ENCODE peak calls at places on chromosomes 5 and 9, in nine cellular contexts. X, B, Y, J, Z, C, D, O and V are unnamed samples.

GRCh38 chr5:139658928-139659667 is 10.9 kb downstream of the CXXC5 start:
- DNase-seq in X (peak; percentile 57), B (no peak), Y (no peak), J (no peak), Z (peak; percentile 70), C (no peak), D (peak; percentile 58), O (no peak), V (no peak)

GRCh38 chr5:147160923-147161663 is 73.7 kb upstream of the STK32A start:
- DNase-seq in X (no peak), B (no peak), Y (no peak), J (no peak), Z (no peak), C (no peak), D (no peak), O (no peak), V (no peak)

GRCh38 chr5:170603101-170603500 is 99.3 kb downstream of the KCNIP1 start:
- DNase-seq in X (no peak), B (no peak), Y (no peak), J (no peak), Z (no peak), C (no peak), D (no peak), O (no peak), V (no peak)

GRCh38 chr5:104815212-104815611 is 1252.6 kb upstream of the NUDT12 start:
- DNase-seq in X (no peak), B (no peak), Y (no peak), J (no peak), Z (no peak), C (no peak), D (no peak), O (no peak), V (no peak)

GRCh38 chr5:56631719-56632118 is 183.6 kb upstream of the MAP3K1 start:
- DNase-seq in X (no peak), B (no peak), Y (no peak), J (peak; percentile 32), Z (no peak), C (no peak), D (no peak), O (peak; percentile 38), V (no peak)

GRCh38 chr5:34738381-34738780 is 82.3 kb downstream of the RAI14 start:
- DNase-seq in X (no peak), B (no peak), Y (no peak), J (no peak), Z (no peak), C (no peak), D (no peak), O (no peak), V (no peak)

GRCh38 chr9:14062449-14063187 is 251.3 kb downstream of the NFIB start:
- DNase-seq in X (no peak), B (no peak), Y (peak; percentile 53), J (no peak), Z (no peak), C (no peak), D (no peak), O (no peak), V (no peak)

GRCh38 chr9:5817776-5818336 is 15.1 kb downstream of the ERMP1 start:
- DNase-seq in X (no peak), B (peak; percentile 53), Y (no peak), J (peak; percentile 38), Z (peak; percentile 73), C (no peak), D (no peak), O (no peak), V (no peak)

GRCh38 chr9:26656003-26656940 is 236.3 kb downstream of the CAAP1 start:
- DNase-seq in X (peak; percentile 78), B (peak; percentile 10), Y (peak; percentile 61), J (peak; percentile 2), Z (peak; percentile 37), C (no peak), D (peak; percentile 4), O (no peak), V (no peak)

DNA sequence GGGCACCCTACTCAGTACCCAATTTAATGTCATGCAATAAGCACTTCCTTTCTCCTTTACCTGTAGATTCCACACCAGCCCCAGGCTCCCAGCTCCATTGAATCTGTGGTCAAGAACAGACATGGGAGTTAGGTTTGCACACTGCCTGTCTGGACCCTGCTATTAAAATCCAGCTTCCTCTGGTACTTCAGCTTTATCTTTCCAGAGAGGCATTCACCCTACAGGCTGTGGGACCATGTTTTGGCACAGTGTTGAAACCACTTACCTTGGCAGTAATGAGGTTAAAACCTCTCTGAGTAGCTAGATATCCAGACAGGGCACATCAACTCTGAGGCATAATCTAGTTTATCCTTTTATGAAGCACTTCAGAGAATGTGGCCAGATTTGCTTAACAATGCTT is 191.5 kb upstream of the PCSK5 start:
- DNase-seq in X (no peak), B (no peak), Y (no peak), J (no peak), Z (no peak), C (no peak), D (no peak), O (no peak), V (no peak)
- TF ChIP-seq REST in X (no peak), B (no peak), Y (no peak), J (no peak), Z (no peak), C (no peak), D (no peak), O (no peak), V (no peak)

GRCh38 chr5:57738306-57738705 is 255.7 kb upstream of the ACTBL2 start:
- DNase-seq in X (no peak), B (no peak), Y (no peak), J (no peak), Z (no peak), C (no peak), D (no peak), O (no peak), V (no peak)
- TF ChIP-seq REST in X (no peak), B (no peak), Y (no peak), J (no peak), Z (no peak), C (no peak), D (no peak), O (no peak), V (no peak)

GRCh38 chr9:133429216-133429613 is 7.0 kb downstream of the ADAMTS13 start:
- DNase-seq in X (peak; percentile 80), B (no peak), Y (no peak), J (no peak), Z (no peak), C (no peak), D (no peak), O (no peak), V (no peak)
- TF ChIP-seq REST in X (no peak), B (no peak), Y (no peak), J (no peak), Z (no peak), C (no peak), D (no peak), O (no peak), V (no peak)

GRCh38 chr9:38274746-38275250 is 117.7 kb upstream of the ALDH1B1 start:
- DNase-seq in X (no peak), B (no peak), Y (no peak), J (no peak), Z (no peak), C (no peak), D (no peak), O (no peak), V (no peak)
- TF ChIP-seq REST in X (no peak), B (no peak), Y (no peak), J (no peak), Z (no peak), C (no peak), D (no peak), O (no peak), V (no peak)

GRCh38 chr5:159338143-159338542 is 7.9 kb upstream of the IL12B start:
- DNase-seq in X (no peak), B (no peak), Y (no peak), J (no peak), Z (no peak), C (no peak), D (no peak), O (peak; percentile 29), V (no peak)

GRCh38 chr5:159336586-159337290 is 6.5 kb upstream of the IL12B start:
- DNase-seq in X (no peak), B (no peak), Y (no peak), J (no peak), Z (no peak), C (no peak), D (no peak), O (no peak), V (no peak)

GRCh38 chr5:159339451-159339850 is 9.2 kb upstream of the IL12B start:
- DNase-seq in X (no peak), B (no peak), Y (no peak), J (no peak), Z (no peak), C (no peak), D (no peak), O (no peak), V (no peak)

GRCh38 chr5:159340511-159340910 is 10.2 kb upstream of the IL12B start:
- DNase-seq in X (no peak), B (no peak), Y (no peak), J (no peak), Z (no peak), C (no peak), D (no peak), O (no peak), V (no peak)

DNA sequence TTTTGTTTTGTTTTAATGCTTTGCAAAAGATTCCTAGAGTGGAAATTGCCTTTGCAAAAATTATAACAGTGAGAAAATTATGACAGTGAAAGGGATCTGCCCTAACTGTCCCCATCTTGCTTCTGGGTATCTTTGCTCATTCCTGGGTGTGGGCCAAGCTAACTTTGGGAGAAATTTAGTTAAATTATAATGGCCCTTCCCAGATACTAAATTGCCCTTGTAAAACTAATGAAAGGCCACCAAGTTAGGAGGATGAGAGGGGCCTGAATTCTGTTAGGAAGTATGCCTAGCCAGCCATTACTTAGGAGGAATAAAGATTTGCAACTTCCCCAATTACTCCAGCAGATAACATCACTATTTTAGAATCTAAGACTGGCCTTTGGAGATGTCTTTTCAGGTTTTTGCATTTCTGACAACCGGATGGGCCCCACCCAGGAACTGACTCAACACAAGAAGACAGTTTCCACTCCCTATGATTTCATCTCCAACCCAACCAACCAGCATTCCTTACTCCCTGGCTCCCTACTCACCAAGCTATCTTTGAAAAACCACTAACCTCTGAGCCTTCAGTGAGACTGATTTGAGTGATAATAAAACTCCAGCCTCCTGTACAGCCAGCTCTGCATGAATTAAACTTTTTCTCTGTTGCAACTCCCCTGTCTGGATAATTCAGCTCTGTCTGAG is 7.1 kb upstream of the IL12B start:
- DNase-seq in X (no peak), B (no peak), Y (no peak), J (no peak), Z (peak; percentile 37), C (no peak), D (peak; percentile 38), O (peak; percentile 69), V (no peak)
- TF ChIP-seq REST in X (no peak), B (no peak), Y (no peak), J (no peak), Z (no peak), C (no peak), D (no peak), O (no peak), V (no peak)

GRCh38 chr9:130372057-130372456 is 72.7 kb upstream of the ASS1 start:
- DNase-seq in X (no peak), B (no peak), Y (no peak), J (no peak), Z (no peak), C (no peak), D (no peak), O (no peak), V (no peak)
- TF ChIP-seq REST in X (no peak), B (no peak), Y (no peak), J (no peak), Z (no peak), C (no peak), D (no peak), O (no peak), V (no peak)